ENCODE peak calls at places on chromosomes 6 and 20, in nine cellular contexts. D is endodermal cell; O is CD8-positive, alpha-beta T cell; T is hepatocyte; G is stomach; H is fibroblast of lung; P is pancreas; J is AG04450; I is brain microvascular endothelial cell. W is an unnamed sample. For H3K27me3, the result is how much of the 10 kb centered on the place peaks cover.

GRCh38 chr20:58133020-58133419 is 95.4 kb downstream of the ANKRD60 start:
- DNase-seq in T (no peak), P (no peak), J (no peak), O (no peak), G (no peak), D (no peak), H (peak), I (no peak), W (no peak)

GRCh38 chr6:4997862-4998261 is 6.0 kb downstream of the RPP40 start:
- DNase-seq in O (no peak), I (no peak), D (no peak), H (no peak), G (no peak), T (no peak), P (no peak), J (no peak), W (no peak)

GRCh38 chr6:52725530-52726192 is 37.6 kb downstream of the GSTA2 start:
- DNase-seq in J (no peak), T (peak), G (peak), I (no peak), H (no peak), D (no peak), O (no peak), P (peak), W (no peak)

GRCh38 chr6:113187671-113188070 is 669.5 kb upstream of the MARCKS start:
- DNase-seq in J (no peak), I (no peak), G (no peak), T (no peak), O (no peak), H (peak), P (no peak), D (no peak), W (no peak)

GRCh38 chr6:157610451-157610999 is 212.5 kb upstream of the SNX9 start:
- DNase-seq in P (no peak), H (no peak), I (no peak), G (no peak), D (no peak), T (no peak), J (no peak), O (no peak), W (no peak)

GRCh38 chr6:150867117-150867516 is 1.6 kb downstream of the MTHFD1L start:
- DNase-seq in P (no peak), I (no peak), D (no peak), O (no peak), H (no peak), G (no peak), J (no peak), T (no peak), W (no peak)

GRCh38 chr20:7375905-7376304 is 564.4 kb downstream of the HAO1 start:
- DNase-seq in I (no peak), G (no peak), J (no peak), P (no peak), D (no peak), H (peak), T (peak), O (no peak), W (no peak)

GRCh38 chr20:8356850-8357249 is 224.8 kb downstream of the PLCB1 start:
- DNase-seq in O (no peak), H (no peak), T (no peak), I (no peak), G (no peak), D (no peak), P (no peak), J (no peak), W (no peak)

GRCh38 chr6:83311231-83311630 is 118.1 kb downstream of the RWDD2A start:
- DNase-seq in J (no peak), O (no peak), H (no peak), D (no peak), P (no peak), T (no peak), G (no peak), I (no peak), W (no peak)

GRCh38 chr20:15609956-15610355 is 963.3 kb downstream of the KIF16B start:
- DNase-seq in T (no peak), H (no peak), P (no peak), G (no peak), J (no peak), D (no peak), O (no peak), I (no peak), W (no peak)

GRCh38 chr20:53664121-53664520 is 70.5 kb upstream of the ZNF217 start:
- DNase-seq in O (no peak), J (no peak), T (no peak), I (no peak), H (no peak), G (peak), P (no peak), D (no peak), W (no peak)

GRCh38 chr20:36631651-36632050 is 14.3 kb downstream of the SLA2 start:
- DNase-seq in J (no peak), G (no peak), H (no peak), D (no peak), P (no peak), T (no peak), I (no peak), O (no peak), W (no peak)

GRCh38 chr6:73308712-73309533 is 45.2 kb downstream of the DPPA5 start:
- DNase-seq in G (no peak), T (peak), P (peak), D (peak), I (peak), J (no peak), H (peak), O (no peak), W (no peak)

GRCh38 chr6:93592417-93592816 is 173.1 kb upstream of the EPHA7 start:
- DNase-seq in G (no peak), D (no peak), P (no peak), O (no peak), T (no peak), I (no peak), H (no peak), J (no peak), W (no peak)

GRCh38 chr20:561437-562231 is 18.0 kb upstream of the CSNK2A1 start:
- DNase-seq in T (peak), P (peak), I (peak), J (peak), G (peak), H (peak), O (peak), D (peak), W (peak)

GRCh38 chr6:139850512-139850911 is 476.1 kb upstream of the CITED2 start:
- DNase-seq in I (no peak), T (no peak), P (no peak), G (no peak), J (no peak), H (no peak), O (no peak), D (no peak), W (no peak)

GRCh38 chr6:86153529-86153928 is 510.8 kb upstream of the SYNCRIP start:
- DNase-seq in P (peak), J (no peak), O (no peak), D (no peak), G (no peak), I (no peak), T (peak), H (no peak), W (no peak)

GRCh38 chr20:49186535-49187329 is 1.4 kb downstream of the STAU1 start:
- DNase-seq in O (peak), I (peak), G (peak), T (peak), H (peak), P (peak), D (peak), J (no peak), W (peak)

GRCh38 chr20:3732327-3733118 is at the start of gene HSPA12B:
- DNase-seq in T (peak), H (no peak), P (no peak), O (no peak), I (no peak), G (no peak), J (no peak), D (peak), W (no peak)

GRCh38 chr6:23282243-23283021 is 713.1 kb downstream of the HDGFL1 start:
- DNase-seq in P (no peak), D (no peak), G (no peak), O (no peak), H (no peak), J (no peak), T (peak), I (no peak), W (no peak)

DNA sequence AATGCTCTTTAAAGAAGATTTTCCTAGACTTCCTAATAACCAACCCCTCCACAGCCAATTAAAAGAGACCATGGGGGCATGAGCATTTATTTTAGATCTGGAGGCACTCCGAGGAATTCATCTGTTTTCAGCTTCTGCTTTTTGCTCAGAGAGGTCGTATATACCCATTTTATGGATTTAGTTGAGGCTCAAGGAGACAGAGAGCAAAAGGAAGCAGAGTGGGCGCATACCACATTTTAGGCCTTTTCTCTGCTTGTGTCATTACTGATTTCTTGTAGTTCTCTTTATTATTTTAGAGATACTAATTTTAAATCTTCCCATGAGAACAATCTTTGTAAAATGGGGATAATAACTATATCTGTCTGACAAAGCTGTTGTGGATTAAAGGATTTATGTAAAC is 129.6 kb upstream of the IFNGR1 start:
- DNase-seq in H (no peak), T (no peak), J (no peak), O (no peak), G (no peak), P (no peak), I (no peak), D (no peak), W (no peak)
- H3K27me3 ChIP-seq in H (under half), T (under half), J (under half), O (under half), G (under half), P (under half), I (under half), D (under half), W (under half)

DNA sequence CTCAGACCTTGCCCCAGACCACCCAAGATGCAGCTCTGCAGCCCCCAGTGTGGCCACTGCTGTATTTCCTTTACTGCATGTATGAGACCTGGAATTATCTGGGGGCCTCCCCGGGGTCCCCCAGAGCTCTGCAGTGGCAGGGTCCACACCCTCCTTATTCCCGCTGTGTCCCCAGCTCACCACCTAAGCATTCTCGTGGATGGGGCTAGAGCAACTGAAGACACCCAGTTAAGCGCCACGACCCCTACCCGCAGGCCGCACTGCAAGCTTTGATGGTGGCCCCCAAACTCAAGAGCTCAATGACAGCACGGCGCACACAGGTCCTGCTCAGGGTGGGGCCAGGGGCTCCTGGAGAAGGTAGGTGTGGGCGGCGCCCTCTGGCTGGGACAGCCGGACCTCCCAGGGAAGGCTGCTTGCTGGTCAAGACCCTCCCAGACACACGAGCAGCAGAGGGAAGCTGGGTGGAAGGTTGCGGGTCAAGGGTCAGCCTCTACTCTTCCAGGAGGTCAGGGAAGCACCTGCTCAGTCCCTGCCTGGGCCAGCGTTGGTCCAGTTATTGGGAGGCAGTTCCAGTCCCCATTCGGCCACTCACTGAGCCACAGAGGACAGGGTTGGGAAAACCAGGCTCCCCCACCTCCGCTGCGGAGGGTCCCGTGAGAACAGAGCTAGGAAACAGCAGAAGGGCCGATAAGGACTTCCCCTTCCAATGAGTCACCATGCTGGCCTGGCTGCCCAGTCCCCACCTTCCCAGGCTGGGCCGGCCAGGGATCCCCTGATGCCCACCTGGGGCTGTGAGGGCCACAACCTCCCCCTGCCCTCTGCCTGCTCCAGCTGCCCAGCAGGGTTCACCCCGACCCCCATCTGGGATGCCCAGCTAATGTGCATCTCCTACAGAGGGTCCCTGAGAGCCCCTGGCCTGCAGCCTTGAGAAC is 2.9 kb downstream of the LAMA5 start:
- DNase-seq in H (no peak), J (no peak), O (no peak), G (no peak), T (peak), D (peak), I (peak), P (no peak), W (no peak)
- H3K27ac ChIP-seq in H (no peak), J (no peak), O (no peak), G (peak), T (peak), D (no peak), I (peak), P (peak), W (no peak)

GRCh38 chr20:38732981-38733380 is 8.7 kb downstream of the SLC32A1 start:
- DNase-seq in G (no peak), I (no peak), H (no peak), J (no peak), D (no peak), O (no peak), P (no peak), T (no peak), W (no peak)

GRCh38 chr20:38730167-38730988 is 6.1 kb downstream of the SLC32A1 start:
- DNase-seq in H (no peak), D (peak), J (no peak), T (no peak), O (no peak), G (no peak), P (no peak), I (no peak), W (no peak)

GRCh38 chr20:38729767-38730166 is 5.5 kb downstream of the SLC32A1 start:
- DNase-seq in T (no peak), H (no peak), P (no peak), O (no peak), G (no peak), I (no peak), J (no peak), D (no peak), W (no peak)

GRCh38 chr20:38730989-38731737 is 6.9 kb downstream of the SLC32A1 start:
- DNase-seq in I (peak), J (no peak), H (peak), O (peak), P (peak), T (peak), D (peak), G (peak), W (peak)

DNA sequence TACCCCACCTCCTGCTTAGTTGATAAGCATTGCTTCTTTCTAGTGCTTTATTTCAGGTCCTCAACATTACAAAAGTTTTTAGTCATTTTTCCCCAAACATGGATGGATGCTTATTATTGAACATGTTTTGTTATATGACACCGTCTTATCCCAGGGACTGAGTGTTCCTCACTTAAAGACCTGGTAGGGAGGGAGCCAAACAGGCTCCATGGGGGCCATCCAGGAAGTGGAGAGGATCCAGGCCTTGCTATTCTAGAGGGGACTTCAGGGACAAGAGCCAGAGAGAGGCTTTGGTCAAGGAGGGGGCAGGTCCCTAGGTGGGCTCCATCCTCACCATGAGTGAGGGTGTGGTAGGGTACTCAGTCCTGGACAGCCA is 7.4 kb downstream of the SLC32A1 start:
- DNase-seq in T (no peak), O (no peak), G (no peak), J (no peak), H (no peak), P (no peak), D (no peak), I (no peak), W (no peak)
- H3K27me3 ChIP-seq in T (half or more), O (half or more), G (under half), J (half or more), H (half or more), P (half or more), D (half or more), I (under half), W (half or more)

DNA sequence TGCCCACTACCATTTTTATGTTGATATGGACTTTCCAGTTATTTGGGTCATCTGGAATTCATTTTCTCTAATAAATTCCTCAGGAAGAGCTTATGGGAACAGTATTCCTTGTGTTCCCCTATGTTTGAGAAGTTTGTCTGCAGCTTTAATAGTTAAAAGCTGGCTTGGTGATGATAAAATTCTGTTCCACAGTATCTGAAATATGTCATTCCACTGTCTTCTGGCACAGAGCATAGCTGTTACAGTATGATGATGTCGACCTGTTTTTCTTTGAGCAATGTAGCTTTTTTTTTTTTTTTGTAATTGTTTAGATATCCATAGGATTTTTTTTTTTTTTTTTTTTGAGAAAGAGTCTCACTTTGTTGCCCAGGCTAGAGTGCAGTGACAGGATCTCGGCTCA is 43.2 kb downstream of the NCOA3 start:
- DNase-seq in D (no peak), I (no peak), T (no peak), O (no peak), J (no peak), G (no peak), H (no peak), P (no peak), W (no peak)
- H3K27ac ChIP-seq in D (no peak), I (peak), T (peak), O (no peak), J (no peak), G (no peak), H (no peak), P (no peak), W (no peak)

GRCh38 chr6:168016176-168016620 is 18.7 kb downstream of the KIF25 start:
- DNase-seq in T (no peak), I (no peak), G (no peak), J (no peak), D (no peak), O (no peak), H (no peak), P (no peak), W (no peak)
- H3K27me3 ChIP-seq in T (under half), I (under half), G (under half), J (under half), D (under half), O (under half), H (under half), P (under half), W (under half)

DNA sequence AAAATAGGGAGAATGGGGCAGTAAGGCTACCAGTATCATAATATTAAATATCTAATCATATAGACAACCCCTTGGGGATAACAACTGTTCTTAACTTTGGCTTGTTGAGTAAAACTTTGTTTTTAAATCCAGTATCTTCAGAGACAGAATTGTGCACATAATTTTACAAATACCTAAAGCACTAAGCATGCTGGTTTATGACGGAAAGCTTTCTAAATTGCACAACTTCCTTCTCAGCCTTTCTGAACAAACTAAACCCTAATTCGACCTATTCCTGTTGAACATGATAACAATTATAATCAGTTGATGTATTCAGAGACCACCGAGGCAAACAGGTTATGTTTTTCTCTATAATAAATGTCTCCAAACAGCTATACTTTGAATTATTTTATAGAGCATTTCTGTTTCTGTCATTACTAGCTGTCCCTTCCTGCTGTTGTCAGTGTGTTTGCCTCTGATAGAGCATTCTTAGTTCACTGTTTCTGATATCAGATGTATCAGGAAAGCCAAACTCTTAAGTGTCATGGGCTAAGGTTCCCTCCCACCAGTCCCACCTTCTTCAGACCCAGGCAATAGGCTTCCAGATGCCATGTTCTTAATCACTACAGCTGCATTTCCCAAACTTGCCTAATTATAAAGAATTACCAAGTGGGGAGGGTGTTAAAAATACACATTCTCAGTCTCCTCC is 8.7 kb downstream of the ZHX3 start:
- DNase-seq in J (no peak), D (no peak), O (no peak), G (no peak), H (peak), T (no peak), I (no peak), P (no peak), W (no peak)
- H3K27ac ChIP-seq in J (peak), D (no peak), O (no peak), G (peak), H (peak), T (peak), I (peak), P (peak), W (no peak)

DNA sequence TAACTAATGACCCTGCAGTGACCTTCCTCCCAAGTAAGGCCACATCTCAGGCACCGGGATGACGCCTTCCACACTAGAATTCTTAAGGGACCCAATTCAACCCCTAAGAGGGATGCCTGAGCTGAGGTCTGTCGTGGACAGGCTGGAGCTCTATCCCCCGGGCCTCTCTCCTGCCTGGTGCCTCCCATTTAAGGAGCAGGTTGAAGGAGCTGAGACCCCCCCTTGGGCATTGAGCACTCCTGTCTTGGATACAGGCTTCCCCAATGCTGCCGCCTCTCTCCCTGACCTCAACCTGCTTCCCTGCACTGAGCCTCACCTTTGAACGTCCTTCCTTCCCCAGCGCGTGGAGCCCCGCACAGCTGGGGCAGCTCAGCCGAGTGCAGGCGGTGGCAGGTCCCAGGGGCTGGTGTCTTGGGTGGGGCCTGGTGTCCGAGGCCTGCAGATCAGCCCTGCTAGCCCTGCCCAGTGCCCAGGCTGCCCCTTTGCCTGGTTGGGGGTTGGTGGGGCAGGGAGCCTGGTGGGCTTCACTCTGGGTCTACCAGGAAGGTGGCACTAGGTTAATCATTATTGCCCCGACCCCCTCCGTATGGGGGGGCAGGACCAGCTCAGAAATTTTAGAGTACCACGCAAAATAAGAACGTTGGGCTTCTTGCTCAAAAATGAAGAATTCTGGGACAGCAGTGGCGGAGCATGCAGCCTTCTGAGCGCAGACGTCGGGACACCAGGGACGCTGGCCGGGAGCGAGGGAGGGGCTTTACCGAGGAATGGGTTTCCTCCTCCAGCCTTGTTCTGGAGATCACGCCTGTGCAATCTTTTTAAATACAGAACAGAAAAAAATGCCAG is 20.0 kb upstream of the BHLHE23 start:
- DNase-seq in T (no peak), D (no peak), O (no peak), P (no peak), I (no peak), J (no peak), G (no peak), H (no peak), W (no peak)
- H3K27me3 ChIP-seq in T (under half), D (under half), O (under half), P (under half), I (half or more), J (half or more), G (under half), H (under half), W (under half)